ENCODE peak calls at places on chromosomes 12 and 14, in seven cellular contexts. One of them, this sample, is unnamed.

GRCh38 chr12:5433081-5433839 is 1.4 kb downstream of the NTF3 start:
- DNase-seq in skeletal muscle cell: no peak
- DNase-seq in T47D: no peak
- DNase-seq in CD4-positive, alpha-beta T cell: no peak
- DNase-seq in adrenal gland: no peak
- DNase-seq in amniotic stem cell: no peak
- DNase-seq in breast epithelium: no peak
- DNase-seq in this sample: no peak

GRCh38 chr14:56057071-56057865 is 60.9 kb upstream of the PELI2 start:
- DNase-seq in skeletal muscle cell: no peak
- DNase-seq in T47D: no peak
- DNase-seq in amniotic stem cell: no peak
- DNase-seq in adrenal gland: no peak
- DNase-seq in CD4-positive, alpha-beta T cell: no peak
- DNase-seq in breast epithelium: no peak
- DNase-seq in this sample: no peak

GRCh38 chr12:122990961-122991622 is 10.6 kb downstream of the ARL6IP4 start:
- DNase-seq in amniotic stem cell: no peak
- DNase-seq in breast epithelium: no peak
- DNase-seq in adrenal gland: no peak
- DNase-seq in CD4-positive, alpha-beta T cell: no peak
- DNase-seq in skeletal muscle cell: no peak
- DNase-seq in T47D: no peak
- DNase-seq in this sample: no peak

GRCh38 chr12:122029620-122030426 is 8.1 kb downstream of the BCL7A start:
- DNase-seq in amniotic stem cell: no peak
- DNase-seq in T47D: no peak
- DNase-seq in skeletal muscle cell: no peak
- DNase-seq in breast epithelium: peak
- DNase-seq in CD4-positive, alpha-beta T cell: no peak
- DNase-seq in adrenal gland: peak
- DNase-seq in this sample: no peak

GRCh38 chr14:39762576-39763401 is 330.6 kb upstream of the FBXO33 start:
- DNase-seq in breast epithelium: no peak
- DNase-seq in CD4-positive, alpha-beta T cell: no peak
- DNase-seq in amniotic stem cell: no peak
- DNase-seq in adrenal gland: no peak
- DNase-seq in skeletal muscle cell: no peak
- DNase-seq in T47D: no peak
- DNase-seq in this sample: no peak

GRCh38 chr12:132444957-132445883 is 44.7 kb upstream of the FBRSL1 start:
- DNase-seq in amniotic stem cell: no peak
- DNase-seq in breast epithelium: peak
- DNase-seq in skeletal muscle cell: no peak
- DNase-seq in CD4-positive, alpha-beta T cell: peak
- DNase-seq in adrenal gland: no peak
- DNase-seq in T47D: no peak
- DNase-seq in this sample: peak

GRCh38 chr14:23297096-23297495 is 5.6 kb downstream of the PPP1R3E start:
- DNase-seq in adrenal gland: no peak
- DNase-seq in CD4-positive, alpha-beta T cell: no peak
- DNase-seq in breast epithelium: no peak
- DNase-seq in skeletal muscle cell: no peak
- DNase-seq in T47D: no peak
- DNase-seq in amniotic stem cell: no peak
- DNase-seq in this sample: no peak

GRCh38 chr12:85076688-85077430 is 40.7 kb downstream of the LRRIQ1 start:
- DNase-seq in T47D: peak
- DNase-seq in breast epithelium: no peak
- DNase-seq in CD4-positive, alpha-beta T cell: no peak
- DNase-seq in adrenal gland: no peak
- DNase-seq in skeletal muscle cell: peak
- DNase-seq in amniotic stem cell: peak
- DNase-seq in this sample: peak

GRCh38 chr12:98123186-98123585 is 392.2 kb upstream of the TMPO start:
- DNase-seq in amniotic stem cell: no peak
- DNase-seq in breast epithelium: no peak
- DNase-seq in adrenal gland: no peak
- DNase-seq in CD4-positive, alpha-beta T cell: no peak
- DNase-seq in skeletal muscle cell: no peak
- DNase-seq in T47D: no peak
- DNase-seq in this sample: no peak

GRCh38 chr12:6838854-6839253 is 1.9 kb upstream of the GNB3 start:
- DNase-seq in amniotic stem cell: no peak
- DNase-seq in T47D: no peak
- DNase-seq in adrenal gland: no peak
- DNase-seq in CD4-positive, alpha-beta T cell: no peak
- DNase-seq in breast epithelium: no peak
- DNase-seq in skeletal muscle cell: no peak
- DNase-seq in this sample: no peak

GRCh38 chr12:2498961-2499500 is 295.7 kb upstream of the FKBP4 start:
- DNase-seq in T47D: peak
- DNase-seq in skeletal muscle cell: no peak
- DNase-seq in breast epithelium: no peak
- DNase-seq in amniotic stem cell: no peak
- DNase-seq in CD4-positive, alpha-beta T cell: no peak
- DNase-seq in adrenal gland: no peak
- DNase-seq in this sample: no peak

GRCh38 chr12:132907216-132907615 is 19.8 kb upstream of the CHFR start:
- DNase-seq in breast epithelium: no peak
- DNase-seq in skeletal muscle cell: no peak
- DNase-seq in CD4-positive, alpha-beta T cell: no peak
- DNase-seq in T47D: no peak
- DNase-seq in amniotic stem cell: no peak
- DNase-seq in adrenal gland: no peak
- DNase-seq in this sample: no peak

This sample was measured in GM10248.